ENCODE peak calls at places on chromosome 7, in seven cellular contexts. C is BJ, P is HCT116, V is uterus, K is fibroblast of the aortic adventitia, Y is left lung, F is activated B cell treated with CpG ODN at 0.5 μM for 24 hours. W is an unnamed sample.

GRCh38 chr7:39686261-39686924 is 63.0 kb downstream of the RALA start:
- DNase-seq in C (peak), P (no peak), V (no peak), K (peak), Y (no peak), F (no peak), W (no peak)

GRCh38 chr7:159097661-159098423 is 46.8 kb downstream of the VIPR2 start:
- DNase-seq in C (no peak), P (no peak), V (no peak), K (no peak), Y (peak), F (no peak), W (no peak)

GRCh38 chr7:96953676-96954513 is 51.5 kb upstream of the DLX6 start:
- DNase-seq in C (peak), P (no peak), V (no peak), K (no peak), Y (no peak), F (no peak), W (no peak)

GRCh38 chr7:54015251-54015650 is 526.9 kb upstream of the VSTM2A start:
- DNase-seq in C (no peak), P (no peak), V (no peak), K (no peak), Y (no peak), F (no peak), W (no peak)

GRCh38 chr7:50595538-50596102 is 30.4 kb upstream of the DDC start:
- DNase-seq in C (no peak), P (peak), V (peak), K (peak), Y (no peak), F (no peak), W (no peak)

GRCh38 chr7:35519971-35520809 is 174.7 kb downstream of the HERPUD2 start:
- DNase-seq in C (no peak), P (peak), V (peak), K (peak), Y (no peak), F (no peak), W (peak)

GRCh38 chr7:34060548-34060947 is 155.2 kb downstream of the BMPER start:
- DNase-seq in C (no peak), P (no peak), V (no peak), K (peak), Y (no peak), F (no peak), W (no peak)

GRCh38 chr7:120843121-120843520 is 14.8 kb downstream of the TSPAN12 start:
- DNase-seq in C (no peak), P (no peak), V (no peak), K (peak), Y (no peak), F (no peak), W (no peak)

GRCh38 chr7:24778543-24779282 is 21.4 kb upstream of the GSDME start:
- DNase-seq in C (peak), P (no peak), V (no peak), K (peak), Y (no peak), F (no peak), W (no peak)

GRCh38 chr7:34463830-34464229 is 194.2 kb upstream of the NPSR1 start:
- DNase-seq in C (no peak), P (peak), V (no peak), K (no peak), Y (no peak), F (no peak), W (no peak)

GRCh38 chr7:157008206-157009169 is 2.0 kb downstream of the MNX1 start:
- DNase-seq in C (no peak), P (no peak), V (no peak), K (no peak), Y (peak), F (no peak), W (no peak)

GRCh38 chr7:23712368-23713284 is 2.6 kb downstream of the STK31 start:
- DNase-seq in C (no peak), P (peak), V (no peak), K (peak), Y (no peak), F (no peak), W (no peak)

GRCh38 chr7:82049442-82049841 is 279.6 kb upstream of the HGF start:
- DNase-seq in C (no peak), P (no peak), V (no peak), K (peak), Y (no peak), F (no peak), W (no peak)

GRCh38 chr7:118053353-118053752 is 130.6 kb upstream of the LSM8 start:
- DNase-seq in C (no peak), P (no peak), V (no peak), K (no peak), Y (no peak), F (no peak), W (no peak)

GRCh38 chr7:121395494-121395960 is 581 bp downstream of the FAM3C start:
- DNase-seq in C (no peak), P (no peak), V (no peak), K (peak), Y (no peak), F (no peak), W (no peak)

GRCh38 chr7:12930534-12930933 is 243.1 kb downstream of the ARL4A start:
- DNase-seq in C (no peak), P (no peak), V (no peak), K (no peak), Y (no peak), F (no peak), W (no peak)

GRCh38 chr7:12729112-12729511 is 41.7 kb downstream of the ARL4A start:
- DNase-seq in C (no peak), P (no peak), V (peak), K (peak), Y (no peak), F (no peak), W (no peak)

GRCh38 chr7:23264916-23265458 is 18.4 kb downstream of the GPNMB start:
- DNase-seq in C (no peak), P (no peak), V (no peak), K (no peak), Y (no peak), F (no peak), W (no peak)

GRCh38 chr7:13898957-13899670 is 90.4 kb downstream of the ETV1 start:
- DNase-seq in C (no peak), P (no peak), V (no peak), K (no peak), Y (no peak), F (no peak), W (no peak)

GRCh38 chr7:4190021-4190981 is 491.8 kb upstream of the FOXK1 start:
- DNase-seq in C (no peak), P (no peak), V (no peak), K (no peak), Y (peak), F (no peak), W (no peak)

GRCh38 chr7:29500719-29501118 is 62.9 kb upstream of the PRR15 start:
- DNase-seq in C (no peak), P (no peak), V (no peak), K (peak), Y (no peak), F (no peak), W (no peak)

GRCh38 chr7:23260371-23260770 is 13.8 kb downstream of the GPNMB start:
- DNase-seq in C (no peak), P (no peak), V (no peak), K (no peak), Y (no peak), F (no peak), W (no peak)

GRCh38 chr7:46107610-46108217 is 186.6 kb upstream of the IGFBP3 start:
- DNase-seq in C (no peak), P (no peak), V (no peak), K (no peak), Y (no peak), F (no peak), W (no peak)

GRCh38 chr7:117241088-117241487 is 81.8 kb downstream of the WNT2 start:
- DNase-seq in C (no peak), P (no peak), V (no peak), K (no peak), Y (no peak), F (no peak), W (no peak)

GRCh38 chr7:18902892-18903291 is 214.5 kb downstream of the TWIST1 start:
- DNase-seq in C (no peak), P (no peak), V (no peak), K (peak), Y (no peak), F (no peak), W (no peak)

GRCh38 chr7:36438211-36438610 is 48.5 kb downstream of the ANLN start:
- DNase-seq in C (no peak), P (no peak), V (no peak), K (no peak), Y (no peak), F (no peak), W (no peak)

GRCh38 chr7:42097756-42098155 is 139.3 kb downstream of the GLI3 start:
- DNase-seq in C (peak), P (no peak), V (no peak), K (peak), Y (no peak), F (no peak), W (no peak)

GRCh38 chr7:77351539-77352004 is 64.6 kb downstream of the GSAP start:
- DNase-seq in C (no peak), P (no peak), V (no peak), K (no peak), Y (no peak), F (peak), W (no peak)

GRCh38 chr7:128679920-128680319 is 7.8 kb downstream of the GARIN1A start:
- DNase-seq in C (no peak), P (no peak), V (no peak), K (no peak), Y (no peak), F (no peak), W (no peak)

GRCh38 chr7:35792472-35793224 is 8.2 kb upstream of the SEPTIN7 start:
- DNase-seq in C (no peak), P (no peak), V (no peak), K (peak), Y (no peak), F (no peak), W (no peak)

GRCh38 chr7:128459394-128459878 is 3.8 kb downstream of the HILPDA start:
- DNase-seq in C (no peak), P (peak), V (peak), K (peak), Y (no peak), F (peak), W (peak)

GRCh38 chr7:140697447-140698143 is 1.1 kb downstream of the NDUFB2 start:
- DNase-seq in C (no peak), P (no peak), V (no peak), K (peak), Y (no peak), F (no peak), W (no peak)

GRCh38 chr7:35185908-35186731 is 67.8 kb downstream of the TBX20 start:
- DNase-seq in C (no peak), P (no peak), V (no peak), K (peak), Y (peak), F (no peak), W (peak)

GRCh38 chr7:46003896-46004875 is 83.1 kb upstream of the IGFBP3 start:
- DNase-seq in C (no peak), P (peak), V (no peak), K (peak), Y (no peak), F (no peak), W (no peak)

GRCh38 chr7:64463636-64464375 is 99.1 kb downstream of the ZNF680 start:
- DNase-seq in C (peak), P (no peak), V (peak), K (peak), Y (no peak), F (peak), W (no peak)

GRCh38 chr7:50801907-50802306 is 19.2 kb upstream of the GRB10 start:
- DNase-seq in C (no peak), P (no peak), V (no peak), K (no peak), Y (no peak), F (no peak), W (no peak)

GRCh38 chr7:150849204-150849775 is 3.0 kb upstream of the AOC1 start:
- DNase-seq in C (no peak), P (no peak), V (no peak), K (no peak), Y (no peak), F (no peak), W (no peak)
- TF ChIP-seq CTCF in C (no peak), P (no peak), V (no peak), K (no peak), Y (no peak), F (no peak), W (no peak)

DNA sequence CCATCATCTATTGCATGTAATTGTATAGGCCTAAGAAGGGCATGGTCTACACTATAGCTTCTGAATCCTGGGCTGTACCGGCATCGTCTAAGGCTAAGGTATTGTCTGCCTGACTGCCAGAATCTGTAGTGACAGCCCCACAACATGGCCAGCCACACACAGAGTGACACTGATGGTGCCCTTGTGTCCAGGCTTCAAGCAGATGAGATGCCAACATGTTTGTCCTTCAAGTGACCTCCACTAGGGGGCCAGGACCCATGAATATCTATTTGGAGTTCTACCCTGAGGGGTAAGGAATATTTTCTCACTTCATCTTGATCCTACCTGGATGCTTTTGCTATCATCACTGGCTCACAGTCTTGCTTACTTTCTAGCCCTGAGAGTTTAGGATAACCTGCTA is 1.5 kb downstream of the CYP3A7 start:
- DNase-seq in C (no peak), P (no peak), V (no peak), K (no peak), Y (no peak), F (no peak), W (no peak)
- TF ChIP-seq CTCF in C (peak), P (no peak), V (no peak), K (peak), Y (no peak), F (no peak), W (peak)

GRCh38 chr7:85091568-85091928 is 95.3 kb downstream of the SEMA3D start:
- DNase-seq in C (no peak), P (no peak), V (no peak), K (no peak), Y (no peak), F (no peak), W (no peak)

GRCh38 chr7:85090138-85090537 is 96.7 kb downstream of the SEMA3D start:
- DNase-seq in C (no peak), P (no peak), V (no peak), K (peak), Y (no peak), F (no peak), W (no peak)

GRCh38 chr7:85094046-85094720 is 92.7 kb downstream of the SEMA3D start:
- DNase-seq in C (no peak), P (no peak), V (no peak), K (peak), Y (no peak), F (no peak), W (no peak)

GRCh38 chr7:85095357-85095756 is 91.5 kb downstream of the SEMA3D start:
- DNase-seq in C (no peak), P (no peak), V (no peak), K (peak), Y (no peak), F (no peak), W (no peak)

GRCh38 chr7:85090919-85091567 is 95.8 kb downstream of the SEMA3D start:
- DNase-seq in C (no peak), P (no peak), V (no peak), K (no peak), Y (no peak), F (no peak), W (no peak)
- TF ChIP-seq CTCF in C (no peak), P (no peak), V (no peak), K (no peak), Y (no peak), F (no peak), W (no peak)

DNA sequence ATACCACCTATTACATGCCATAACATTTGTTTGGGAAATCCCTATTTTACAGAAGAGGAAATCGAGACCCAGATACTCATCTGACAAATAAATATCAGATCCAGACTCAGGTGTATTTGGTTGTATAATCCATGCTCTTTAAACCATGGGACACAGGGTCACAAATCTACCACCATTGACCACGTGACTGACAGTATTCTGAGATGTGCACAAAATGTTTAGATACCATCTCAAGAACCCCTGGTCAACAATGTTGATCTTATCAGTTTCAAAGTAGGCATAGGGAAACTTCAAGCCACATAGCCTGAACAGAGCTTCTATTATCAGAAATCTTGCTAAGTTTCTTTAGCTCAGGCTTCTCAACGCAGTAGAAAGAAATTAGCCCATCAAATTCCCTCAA is 93.6 kb downstream of the ICA1 start:
- DNase-seq in C (no peak), P (no peak), V (no peak), K (no peak), Y (no peak), F (no peak), W (no peak)
- TF ChIP-seq CTCF in C (no peak), P (no peak), V (no peak), K (no peak), Y (no peak), F (no peak), W (no peak)

GRCh38 chr7:123126691-123127090 is 73.1 kb downstream of the SLC13A1 start:
- DNase-seq in C (no peak), P (no peak), V (no peak), K (no peak), Y (no peak), F (no peak), W (no peak)

GRCh38 chr7:123135960-123136359 is 63.8 kb downstream of the SLC13A1 start:
- DNase-seq in C (no peak), P (no peak), V (no peak), K (no peak), Y (no peak), F (no peak), W (no peak)

GRCh38 chr7:123131556-123132345 is 68.0 kb downstream of the SLC13A1 start:
- DNase-seq in C (no peak), P (no peak), V (no peak), K (no peak), Y (no peak), F (no peak), W (no peak)

GRCh38 chr7:123133924-123134323 is 65.8 kb downstream of the SLC13A1 start:
- DNase-seq in C (no peak), P (no peak), V (no peak), K (no peak), Y (no peak), F (no peak), W (no peak)

GRCh38 chr7:123131140-123131539 is 68.6 kb downstream of the SLC13A1 start:
- DNase-seq in C (no peak), P (no peak), V (no peak), K (no peak), Y (no peak), F (no peak), W (no peak)
- TF ChIP-seq CTCF in C (no peak), P (peak), V (no peak), K (no peak), Y (no peak), F (no peak), W (peak)

GRCh38 chr7:104366390-104366789 is 38.0 kb downstream of the LHFPL3 start:
- DNase-seq in C (no peak), P (no peak), V (no peak), K (no peak), Y (no peak), F (no peak), W (no peak)

GRCh38 chr7:104368006-104368405 is 39.6 kb downstream of the LHFPL3 start:
- DNase-seq in C (no peak), P (no peak), V (no peak), K (no peak), Y (no peak), F (no peak), W (no peak)

GRCh38 chr7:104363355-104363754 is 35.0 kb downstream of the LHFPL3 start:
- DNase-seq in C (no peak), P (no peak), V (no peak), K (no peak), Y (no peak), F (no peak), W (no peak)

GRCh38 chr7:104358743-104359142 is 30.3 kb downstream of the LHFPL3 start:
- DNase-seq in C (no peak), P (no peak), V (no peak), K (no peak), Y (no peak), F (no peak), W (no peak)

DNA sequence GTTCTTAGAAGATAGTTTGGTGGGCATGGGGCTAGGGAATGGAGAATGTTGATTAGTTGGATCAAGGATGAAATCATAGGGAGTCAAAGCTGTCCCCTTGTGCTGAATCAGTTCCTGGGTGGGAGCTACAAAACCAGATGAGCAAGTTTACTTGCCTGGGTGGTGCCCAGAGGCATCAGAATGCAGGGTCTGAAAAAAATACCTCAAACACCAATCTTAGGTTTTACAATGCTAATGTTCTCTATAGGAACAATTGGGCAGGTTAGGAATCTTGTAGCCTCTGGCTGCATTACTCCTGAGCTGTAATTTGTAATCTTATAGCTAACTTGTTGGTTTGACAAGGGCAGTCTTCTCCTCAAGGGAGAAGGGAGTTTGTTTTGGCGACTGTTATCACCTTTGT is 34.4 kb downstream of the LHFPL3 start:
- DNase-seq in C (no peak), P (no peak), V (no peak), K (no peak), Y (no peak), F (no peak), W (no peak)
- TF ChIP-seq CTCF in C (no peak), P (no peak), V (no peak), K (no peak), Y (no peak), F (no peak), W (no peak)

GRCh38 chr7:146772581-146772980 is 656.0 kb downstream of the CNTNAP2 start:
- DNase-seq in C (no peak), P (no peak), V (no peak), K (no peak), Y (no peak), F (no peak), W (no peak)
- TF ChIP-seq CTCF in C (no peak), P (no peak), V (no peak), K (no peak), Y (no peak), F (no peak), W (peak)

GRCh38 chr7:40865441-40866233 is 730.8 kb downstream of the SUGCT start:
- DNase-seq in C (no peak), P (no peak), V (no peak), K (no peak), Y (no peak), F (no peak), W (no peak)

GRCh38 chr7:40870108-40870507 is 735.3 kb downstream of the SUGCT start:
- DNase-seq in C (no peak), P (no peak), V (no peak), K (no peak), Y (no peak), F (no peak), W (no peak)

DNA sequence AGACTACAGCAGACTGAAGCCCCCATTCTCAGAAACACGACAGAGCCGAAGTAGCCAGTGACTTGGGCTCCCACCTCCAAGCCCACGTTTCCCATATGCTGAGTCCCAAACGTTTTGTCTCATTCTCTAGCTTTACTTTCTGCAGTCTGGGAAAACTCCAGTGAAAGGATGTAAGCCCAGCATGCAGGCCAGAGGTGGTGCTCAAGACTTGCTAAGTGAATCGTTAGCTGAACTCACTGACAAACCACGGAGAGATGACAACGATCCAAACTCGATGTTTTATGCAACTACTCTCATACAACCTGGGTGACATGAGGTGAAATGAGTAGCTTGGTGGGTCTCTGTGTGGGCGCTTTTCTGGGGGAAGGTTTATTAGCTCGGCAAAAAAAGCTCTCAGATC is 731.8 kb downstream of the SUGCT start:
- DNase-seq in C (no peak), P (no peak), V (peak), K (peak), Y (no peak), F (no peak), W (no peak)
- TF ChIP-seq CTCF in C (no peak), P (no peak), V (peak), K (peak), Y (no peak), F (no peak), W (no peak)

GRCh38 chr7:73463260-73463659 is 29.7 kb downstream of the FZD9 start:
- DNase-seq in C (no peak), P (no peak), V (no peak), K (no peak), Y (no peak), F (no peak), W (no peak)
- TF ChIP-seq CTCF in C (no peak), P (no peak), V (no peak), K (no peak), Y (no peak), F (no peak), W (no peak)